ENCODE peak calls at places on chromosomes 7 and 10, in nine cellular contexts. V, R, B, O, C, H, P, M and L are unnamed samples.

GRCh38 chr10:7045891-7046599 is 364.8 kb downstream of the SFMBT2 start:
- ATAC-seq in V (peak), R (no peak), B (no peak), O (no peak), C (no peak), H (peak), P (no peak), M (peak), L (no peak)

GRCh38 chr10:109668137-109668536 is 255.2 kb downstream of the XPNPEP1 start:
- ATAC-seq in V (no peak), R (no peak), B (no peak), O (no peak), C (no peak), H (no peak), P (no peak), M (no peak), L (no peak)

GRCh38 chr7:111145472-111145871 is 54.5 kb downstream of the LRRN3 start:
- ATAC-seq in V (no peak), R (no peak), B (no peak), O (no peak), C (no peak), H (no peak), P (no peak), M (no peak), L (no peak)

GRCh38 chr10:75137533-75138438 is 26.3 kb downstream of the SAMD8 start:
- ATAC-seq in V (peak), R (peak), B (no peak), O (peak), C (peak), H (no peak), P (peak), M (peak), L (no peak)

GRCh38 chr7:76023002-76023401 is 24.8 kb downstream of the STYXL1 start:
- ATAC-seq in V (no peak), R (peak), B (no peak), O (no peak), C (peak), H (peak), P (no peak), M (peak), L (peak)

GRCh38 chr10:48658243-48658888 is 26.3 kb upstream of the WDFY4 start:
- ATAC-seq in V (no peak), R (peak), B (no peak), O (peak), C (peak), H (no peak), P (peak), M (no peak), L (no peak)

GRCh38 chr7:104196161-104196560 is 11.7 kb downstream of the ORC5 start:
- ATAC-seq in V (no peak), R (no peak), B (no peak), O (no peak), C (no peak), H (no peak), P (peak), M (no peak), L (no peak)

GRCh38 chr10:29356931-29357330 is 68.1 kb downstream of the LYZL1 start:
- ATAC-seq in V (no peak), R (no peak), B (no peak), O (no peak), C (no peak), H (no peak), P (peak), M (no peak), L (no peak)

GRCh38 chr7:139094596-139094995 is 14.9 kb downstream of the ZC3HAV1 start:
- ATAC-seq in V (no peak), R (no peak), B (no peak), O (no peak), C (peak), H (peak), P (no peak), M (no peak), L (peak)

GRCh38 chr10:6561552-6561951 is 18.5 kb downstream of the PRKCQ start:
- ATAC-seq in V (no peak), R (no peak), B (no peak), O (no peak), C (no peak), H (no peak), P (no peak), M (no peak), L (no peak)

GRCh38 chr7:77427996-77428603 is 12.0 kb upstream of the GSAP start:
- ATAC-seq in V (no peak), R (peak), B (no peak), O (no peak), C (peak), H (peak), P (peak), M (no peak), L (no peak)

GRCh38 chr10:93465806-93466675 is 16.1 kb downstream of the MYOF start:
- ATAC-seq in V (peak), R (peak), B (peak), O (peak), C (peak), H (peak), P (peak), M (peak), L (peak)

GRCh38 chr7:46583606-46584005 is 662.5 kb upstream of the IGFBP3 start:
- ATAC-seq in V (no peak), R (peak), B (no peak), O (no peak), C (peak), H (no peak), P (peak), M (no peak), L (peak)

GRCh38 chr7:17152698-17153097 is 145.8 kb upstream of the AHR start:
- ATAC-seq in V (no peak), R (peak), B (no peak), O (no peak), C (no peak), H (peak), P (no peak), M (peak), L (no peak)

GRCh38 chr10:22429146-22429545 is 83.8 kb downstream of the SPAG6 start:
- ATAC-seq in V (no peak), R (no peak), B (no peak), O (no peak), C (no peak), H (no peak), P (no peak), M (no peak), L (no peak)

GRCh38 chr10:34689053-34689452 is 126.0 kb downstream of the PARD3 start:
- ATAC-seq in V (peak), R (peak), B (peak), O (no peak), C (peak), H (no peak), P (no peak), M (peak), L (no peak)

GRCh38 chr7:134836447-134836846 is 57.0 kb downstream of the CALD1 start:
- ATAC-seq in V (no peak), R (peak), B (no peak), O (no peak), C (peak), H (no peak), P (no peak), M (peak), L (peak)

GRCh38 chr10:15652757-15653156 is 67.0 kb downstream of the ITGA8 start:
- ATAC-seq in V (no peak), R (no peak), B (no peak), O (no peak), C (no peak), H (no peak), P (no peak), M (no peak), L (no peak)

GRCh38 chr7:150800576-150801241 is at the start of gene TMEM176A:
- ATAC-seq in V (peak), R (peak), B (peak), O (no peak), C (peak), H (peak), P (no peak), M (peak), L (peak)

GRCh38 chr7:96205665-96206064 is 116.2 kb downstream of the SLC25A13 start:
- ATAC-seq in V (no peak), R (no peak), B (no peak), O (no peak), C (no peak), H (no peak), P (peak), M (no peak), L (no peak)

GRCh38 chr7:102935450-102936110 is 22.8 kb downstream of the LRRC17 start:
- ATAC-seq in V (no peak), R (no peak), B (no peak), O (no peak), C (no peak), H (no peak), P (no peak), M (no peak), L (no peak)

GRCh38 chr10:8416192-8416701 is 361.8 kb downstream of the GATA3 start:
- ATAC-seq in V (no peak), R (no peak), B (no peak), O (no peak), C (no peak), H (peak), P (no peak), M (no peak), L (no peak)

GRCh38 chr7:106260136-106260561 is 24.6 kb downstream of the NAMPT start:
- ATAC-seq in V (no peak), R (no peak), B (no peak), O (no peak), C (no peak), H (no peak), P (no peak), M (no peak), L (no peak)

DNA sequence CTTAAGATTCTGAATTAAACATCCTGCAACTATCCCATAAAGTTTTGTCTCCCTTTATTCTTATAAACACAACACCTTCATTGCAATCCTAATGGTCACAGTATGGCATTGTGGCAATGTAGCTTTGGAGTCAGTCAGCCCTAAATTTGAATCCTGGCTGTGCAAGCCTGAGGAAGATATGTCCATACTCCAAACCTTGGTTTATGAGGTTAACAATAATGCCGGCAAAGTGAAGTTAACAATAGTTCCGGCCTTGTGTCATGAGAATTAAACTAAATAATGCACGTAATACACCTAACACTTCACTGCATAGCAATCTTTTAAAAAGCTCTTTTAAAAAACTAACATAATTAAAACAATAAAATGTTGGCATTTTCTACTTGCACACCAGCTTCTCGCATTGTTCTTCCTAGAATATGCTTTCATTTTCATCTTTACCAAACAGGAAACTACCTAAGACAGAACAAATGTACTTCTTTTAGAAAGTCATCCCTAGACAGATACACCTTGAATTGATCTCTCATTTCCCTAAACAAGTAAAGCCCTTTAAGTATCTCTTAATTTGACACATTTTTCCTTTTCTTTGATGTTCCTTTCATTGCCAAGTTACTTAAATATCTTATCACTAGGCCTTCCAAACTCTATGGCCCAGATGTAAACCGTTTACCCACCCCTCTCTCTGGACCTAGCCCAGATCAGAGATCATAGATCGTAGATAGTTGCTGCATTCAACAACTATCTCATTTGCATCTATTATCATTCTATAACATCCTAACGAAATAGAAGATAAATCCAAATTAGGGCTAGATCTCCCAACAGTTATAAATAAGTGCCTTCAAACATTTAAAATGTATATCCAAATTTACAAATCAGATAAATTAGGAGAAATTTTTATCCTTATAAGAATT is 66.7 kb downstream of the CREB3L2 start:
- ATAC-seq in V (no peak), R (no peak), B (no peak), O (no peak), C (no peak), H (no peak), P (no peak), M (no peak), L (no peak)
- H3K4me3 ChIP-seq in V (no peak), R (no peak), B (no peak), O (no peak), C (peak), H (peak), P (no peak), M (no peak), L (no peak)

DNA sequence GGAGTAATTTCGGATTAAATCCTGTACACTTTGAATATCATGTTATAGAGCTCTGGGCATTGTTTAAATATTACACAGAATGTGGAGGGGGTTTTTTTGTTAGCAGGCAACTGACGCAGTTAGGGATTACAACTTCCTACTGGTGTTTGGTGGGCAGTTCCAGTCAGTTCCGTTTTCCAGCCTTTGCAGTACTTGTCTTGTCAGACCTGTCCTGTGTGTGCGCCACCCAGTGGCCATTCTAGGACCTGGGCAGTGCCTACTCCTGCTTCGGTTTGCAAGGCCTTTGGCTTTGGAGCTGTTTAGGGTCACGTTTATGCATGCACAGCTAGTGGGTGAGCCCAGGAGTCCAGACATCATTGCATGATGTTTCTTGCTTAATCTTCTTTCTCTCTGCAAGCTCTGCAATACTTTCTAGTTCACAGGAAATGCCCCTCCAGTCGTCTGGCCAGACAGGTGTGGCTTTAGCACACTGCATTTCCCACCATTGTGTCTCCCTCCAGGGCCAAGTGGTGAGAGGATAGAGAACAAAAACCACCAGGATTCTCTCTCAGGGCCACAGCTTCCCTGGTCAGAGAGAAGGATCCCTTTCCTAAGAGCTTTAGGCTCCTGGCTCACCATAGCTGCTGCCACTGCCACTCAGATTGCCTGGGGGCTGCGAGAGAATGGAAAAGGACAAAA is 96.5 kb upstream of the TARP start:
- ATAC-seq in V (peak), R (peak), B (peak), O (peak), C (peak), H (peak), P (peak), M (peak), L (peak)
- H3K4me3 ChIP-seq in V (no peak), R (no peak), B (no peak), O (no peak), C (no peak), H (no peak), P (peak), M (peak), L (no peak)

GRCh38 chr7:2569421-2569820 is 10.6 kb downstream of the IQCE start:
- ATAC-seq in V (no peak), R (no peak), B (no peak), O (no peak), C (no peak), H (no peak), P (no peak), M (no peak), L (no peak)

GRCh38 chr7:2566890-2567662 is 8.3 kb downstream of the IQCE start:
- ATAC-seq in V (no peak), R (peak), B (no peak), O (no peak), C (peak), H (no peak), P (no peak), M (peak), L (no peak)

GRCh38 chr7:2566348-2566889 is 7.6 kb downstream of the IQCE start:
- ATAC-seq in V (no peak), R (no peak), B (no peak), O (no peak), C (no peak), H (no peak), P (no peak), M (no peak), L (no peak)

GRCh38 chr7:2568521-2569223 is 9.9 kb downstream of the IQCE start:
- ATAC-seq in V (no peak), R (no peak), B (no peak), O (no peak), C (no peak), H (no peak), P (no peak), M (no peak), L (no peak)

DNA sequence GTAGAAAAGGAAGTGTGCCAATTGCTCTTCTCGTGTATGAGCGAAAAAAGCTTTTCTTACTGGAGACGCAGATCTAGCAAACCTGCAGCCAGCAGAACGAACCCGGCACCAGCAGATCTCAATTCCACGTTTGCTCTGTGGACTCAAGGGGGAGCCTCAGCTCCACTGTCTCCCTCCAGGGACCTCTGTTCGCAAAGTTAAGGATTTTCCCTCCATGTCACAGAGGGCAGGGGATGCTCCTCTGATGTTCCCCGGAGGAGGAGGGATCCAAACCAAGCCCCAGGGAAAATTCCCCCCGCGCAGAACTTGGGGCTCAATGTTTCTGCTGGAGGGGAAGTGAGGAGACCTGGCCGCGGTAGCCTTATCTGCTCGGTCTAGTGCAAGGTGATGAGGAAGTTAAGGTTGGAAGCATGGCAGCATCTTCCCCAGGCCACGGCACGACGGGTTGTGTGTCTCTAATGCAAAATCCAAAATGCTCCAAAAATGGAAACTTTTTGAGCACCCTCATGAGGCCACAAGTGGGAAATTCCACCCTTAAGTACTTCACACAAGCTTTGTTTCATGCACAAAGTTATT is 9.0 kb downstream of the IQCE start:
- ATAC-seq in V (peak), R (peak), B (no peak), O (peak), C (peak), H (peak), P (no peak), M (peak), L (peak)
- H3K4me3 ChIP-seq in V (no peak), R (no peak), B (no peak), O (no peak), C (no peak), H (no peak), P (no peak), M (peak), L (no peak)

GRCh38 chr10:3477683-3478082 is 305.1 kb upstream of the PITRM1 start:
- ATAC-seq in V (no peak), R (no peak), B (no peak), O (no peak), C (no peak), H (peak), P (no peak), M (no peak), L (peak)
- H3K4me3 ChIP-seq in V (no peak), R (no peak), B (no peak), O (no peak), C (no peak), H (no peak), P (no peak), M (no peak), L (no peak)

GRCh38 chr10:67772151-67772550 is 65.8 kb downstream of the DNAJC12 start:
- ATAC-seq in V (no peak), R (no peak), B (no peak), O (no peak), C (no peak), H (no peak), P (no peak), M (no peak), L (no peak)

GRCh38 chr10:67772894-67773511 is 65.0 kb downstream of the DNAJC12 start:
- ATAC-seq in V (no peak), R (no peak), B (no peak), O (no peak), C (no peak), H (peak), P (peak), M (no peak), L (no peak)

GRCh38 chr10:67767245-67767644 is 70.7 kb downstream of the DNAJC12 start:
- ATAC-seq in V (no peak), R (no peak), B (no peak), O (no peak), C (no peak), H (no peak), P (no peak), M (no peak), L (no peak)

GRCh38 chr10:67770537-67770936 is 67.5 kb downstream of the DNAJC12 start:
- ATAC-seq in V (no peak), R (no peak), B (no peak), O (no peak), C (no peak), H (no peak), P (no peak), M (no peak), L (no peak)

DNA sequence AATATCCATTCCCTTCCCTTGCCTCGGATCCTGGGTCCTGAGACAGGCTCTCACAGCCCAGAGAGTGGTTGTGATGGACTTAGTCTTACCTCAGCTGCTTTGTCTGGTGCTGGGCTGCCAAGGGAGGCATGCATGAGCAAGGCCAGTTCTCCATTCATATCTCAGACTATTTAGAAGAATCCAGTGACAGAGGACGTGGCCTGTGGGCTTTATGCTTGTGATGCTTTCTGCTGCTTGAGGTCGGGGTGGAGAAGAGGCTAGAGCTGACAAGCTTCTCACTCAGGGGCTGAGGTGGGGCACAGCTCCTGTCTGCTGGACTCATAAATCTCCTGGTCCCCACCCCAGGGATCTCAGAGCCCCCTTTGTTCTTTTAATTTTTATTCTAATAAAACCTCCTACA is 66.8 kb downstream of the DNAJC12 start:
- ATAC-seq in V (no peak), R (no peak), B (no peak), O (no peak), C (no peak), H (no peak), P (no peak), M (no peak), L (no peak)
- H3K4me3 ChIP-seq in V (no peak), R (no peak), B (no peak), O (no peak), C (no peak), H (no peak), P (no peak), M (no peak), L (no peak)

GRCh38 chr10:73494877-73495225 is 973 bp downstream of the PPP3CB start:
- ATAC-seq in V (no peak), R (no peak), B (no peak), O (no peak), C (no peak), H (no peak), P (no peak), M (no peak), L (no peak)

GRCh38 chr10:73493781-73494180 is 2.0 kb downstream of the PPP3CB start:
- ATAC-seq in V (no peak), R (no peak), B (no peak), O (no peak), C (no peak), H (no peak), P (no peak), M (no peak), L (no peak)

GRCh38 chr10:73495884-73496674 is at the start of gene PPP3CB:
- ATAC-seq in V (peak), R (peak), B (peak), O (peak), C (peak), H (peak), P (peak), M (peak), L (peak)

GRCh38 chr10:73495226-73495883 is 469 bp downstream of the PPP3CB start:
- ATAC-seq in V (peak), R (peak), B (peak), O (peak), C (peak), H (peak), P (peak), M (peak), L (peak)

GRCh38 chr10:73494213-73494612 is 1.6 kb downstream of the PPP3CB start:
- ATAC-seq in V (no peak), R (no peak), B (no peak), O (no peak), C (no peak), H (no peak), P (no peak), M (no peak), L (no peak)
- H3K4me3 ChIP-seq in V (no peak), R (peak), B (no peak), O (peak), C (peak), H (peak), P (peak), M (peak), L (no peak)